ENCODE peak calls at places on chromosomes 11 and 22, in nine cellular contexts. A, U, Y, Z, F, L, O, S and P are unnamed samples.

GRCh38 chr11:79762271-79762935 is 321.6 kb upstream of the TENM4 start:
- DNase-seq in Y (no peak), Z (no peak), F (no peak), A (peak; percentile 52), U (no peak), O (no peak), L (peak; percentile 11), S (no peak), P (no peak)

GRCh38 chr11:127334466-127334865 is 333.9 kb upstream of the KIRREL3 start:
- DNase-seq in F (no peak), O (no peak), Y (no peak), S (no peak), A (no peak), Z (no peak), L (no peak), U (no peak), P (no peak)

GRCh38 chr11:15186146-15186545 is 71.4 kb downstream of the INSC start:
- DNase-seq in A (no peak), Z (no peak), L (no peak), U (no peak), Y (no peak), S (no peak), O (no peak), F (no peak), P (no peak)

GRCh38 chr11:8720376-8720775 is 37.8 kb downstream of the RPL27A start:
- DNase-seq in F (no peak), Z (no peak), U (no peak), S (no peak), A (no peak), O (no peak), Y (no peak), L (peak; percentile 25), P (no peak)

GRCh38 chr11:127890026-127890611 is 697.2 kb downstream of the ETS1 start:
- DNase-seq in O (no peak), U (no peak), L (peak; percentile 35), A (no peak), S (no peak), F (no peak), Z (no peak), Y (no peak), P (no peak)

GRCh38 chr11:118691926-118692830 is 12.7 kb upstream of the TREH start:
- DNase-seq in Y (no peak), S (no peak), L (peak; percentile 58), A (no peak), O (peak; percentile 27), F (no peak), Z (no peak), U (no peak), P (no peak)

GRCh38 chr11:17129003-17129402 is 51.5 kb upstream of the RPS13 start:
- DNase-seq in A (no peak), O (no peak), U (no peak), F (no peak), Z (no peak), Y (no peak), L (peak; percentile 85), S (no peak), P (no peak)

GRCh38 chr11:100680070-100680469 is 7.0 kb upstream of the ARHGAP42 start:
- DNase-seq in O (no peak), L (no peak), Z (no peak), U (no peak), S (no peak), F (no peak), A (peak; percentile 14), Y (no peak), P (no peak)

GRCh38 chr11:44776840-44777536 is 50.2 kb downstream of the TSPAN18 start:
- DNase-seq in O (no peak), S (no peak), U (peak; percentile 50), Y (no peak), F (peak; percentile 12), L (no peak), A (no peak), Z (no peak), P (no peak)

GRCh38 chr11:105219670-105220069 is 80.1 kb upstream of the CARD18 start:
- DNase-seq in Y (no peak), S (no peak), F (no peak), U (no peak), O (no peak), Z (no peak), L (no peak), A (no peak), P (no peak)

GRCh38 chr11:8056810-8057463 is 24.1 kb upstream of the TUB start:
- DNase-seq in U (peak; percentile 66), Y (no peak), S (no peak), F (no peak), Z (peak; percentile 83), L (no peak), O (no peak), A (no peak), P (peak; percentile 78)

GRCh38 chr11:57335023-57335342 is 709 bp downstream of the SSRP1 start:
- DNase-seq in Y (no peak), S (no peak), F (no peak), O (no peak), L (no peak), U (no peak), Z (no peak), A (no peak), P (no peak)

GRCh38 chr11:57318178-57318577 is 6.6 kb downstream of the TNKS1BP1 start:
- DNase-seq in S (peak; percentile 21), O (no peak), Y (no peak), F (no peak), A (no peak), Z (no peak), L (no peak), U (no peak), P (peak; percentile 65)

GRCh38 chr11:119684361-119685072 is 44.5 kb downstream of the NECTIN1 start:
- DNase-seq in O (peak; percentile 70), F (no peak), Y (no peak), L (peak; percentile 95), U (no peak), Z (no peak), S (no peak), A (no peak), P (no peak)

GRCh38 chr22:25598609-25599008 is 34.1 kb downstream of the GRK3 start:
- DNase-seq in S (no peak), F (no peak), L (no peak), Y (no peak), Z (no peak), U (no peak), A (no peak), O (no peak), P (no peak)

GRCh38 chr11:95453616-95454118 is 222.7 kb upstream of the SESN3 start:
- DNase-seq in A (no peak), F (no peak), O (peak; percentile 89), Z (no peak), S (peak; percentile 61), Y (peak; percentile 61), L (peak; percentile 46), U (peak; percentile 79), P (no peak)

GRCh38 chr11:47765086-47765485 is 2.1 kb downstream of the FNBP4 start:
- DNase-seq in F (no peak), U (no peak), Z (no peak), Y (no peak), O (no peak), L (no peak), S (no peak), A (no peak), P (no peak)
- H3K4me3 ChIP-seq in F (no peak overlapping the region), U (no peak overlapping the region), Z (no peak overlapping the region), Y (peak overlapping the region; percentile 85), O (no peak overlapping the region), L (peak overlapping the region; percentile 99), S (no peak overlapping the region), A (peak overlapping the region; percentile 90), P (no peak overlapping the region)

DNA sequence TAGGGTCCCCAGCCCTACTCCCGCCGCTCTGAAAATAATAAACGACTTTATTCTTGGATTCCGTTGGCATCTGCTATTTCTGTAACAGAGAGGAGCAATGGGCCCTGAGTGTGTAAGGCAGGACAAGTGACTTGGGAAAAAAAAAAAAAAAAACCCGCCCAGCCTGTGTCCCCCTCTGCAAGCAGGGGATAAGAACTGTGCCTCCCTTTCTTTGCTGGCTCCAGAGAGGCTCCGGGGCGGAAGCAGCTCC is 464 bp upstream of the DNAJC4 start:
- DNase-seq in O (no peak), L (no peak), Y (no peak), F (no peak), U (no peak), Z (no peak), S (no peak), A (no peak), P (no peak)
- H3K4me1 ChIP-seq in O (peaks cover 26% of the 10 kb centered on the region), L (peaks cover 38% of the 10 kb centered on the region), Y (peaks cover 87% of the 10 kb centered on the region), F (peaks cover 36% of the 10 kb centered on the region), U (peaks cover 42% of the 10 kb centered on the region), Z (peaks cover 38% of the 10 kb centered on the region), S (peaks cover 19% of the 10 kb centered on the region), A (peaks cover 24% of the 10 kb centered on the region), P (peaks cover 46% of the 10 kb centered on the region)

GRCh38 chr11:116927163-116927772 is 89.8 kb upstream of the APOA1 start:
- DNase-seq in Y (no peak), F (no peak), L (peak; percentile 39), U (no peak), A (peak; percentile 23), O (no peak), Z (no peak), S (no peak), P (no peak)
- TF ChIP-seq CTCF in Y (peak; percentile 45), F (peak; percentile 82), L (peak; percentile 66), U (peak; percentile 31), A (peak; percentile 36), O (no peak), Z (no peak), S (no peak), P (no peak)

GRCh38 chr11:129023968-129024676 is 81.5 kb upstream of the TP53AIP1 start:
- DNase-seq in S (peak; percentile 61), L (peak; percentile 96), Y (no peak), Z (no peak), O (peak; percentile 87), A (peak; percentile 34), F (peak; percentile 85), U (no peak), P (no peak)
- H3K4me3 ChIP-seq in S (peak overlapping the region; percentile 9), L (peak overlapping the region; percentile 61), Y (no peak overlapping the region), Z (no peak overlapping the region), O (peak overlapping the region; percentile 20), A (no peak overlapping the region), F (no peak overlapping the region), U (no peak overlapping the region), P (no peak overlapping the region)